ENCODE peak calls at places on chromosome 2, in six cellular contexts. One of them, this sample, is unnamed. For H3K36me3, the result is how much of the 10 kb centered on the place peaks cover.

GRCh38 chr2:32933756-32934095 is 13.0 kb upstream of the LTBP1 start:
- DNase-seq in thoracic aorta: no peak
- DNase-seq in cardiac muscle cell: no peak
- DNase-seq in adrenal gland: no peak
- DNase-seq in Peyer's patch: no peak
- DNase-seq in mesendoderm: no peak
- DNase-seq in this sample: no peak

GRCh38 chr2:69978157-69978904 is 16.9 kb upstream of the ASPRV1 start:
- DNase-seq in thoracic aorta: no peak
- DNase-seq in cardiac muscle cell: no peak
- DNase-seq in adrenal gland: no peak
- DNase-seq in Peyer's patch: no peak
- DNase-seq in mesendoderm: peak
- DNase-seq in this sample: no peak

GRCh38 chr2:207265849-207266248 is 100.1 kb upstream of the KLF7 start:
- DNase-seq in thoracic aorta: no peak
- DNase-seq in cardiac muscle cell: no peak
- DNase-seq in adrenal gland: no peak
- DNase-seq in Peyer's patch: no peak
- DNase-seq in mesendoderm: no peak
- DNase-seq in this sample: no peak

GRCh38 chr2:158228943-158229508 is 127.3 kb downstream of the UPP2 start:
- DNase-seq in thoracic aorta: no peak
- DNase-seq in cardiac muscle cell: no peak
- DNase-seq in adrenal gland: no peak
- DNase-seq in Peyer's patch: no peak
- DNase-seq in mesendoderm: no peak
- DNase-seq in this sample: no peak

GRCh38 chr2:55838653-55839052 is 84.9 kb downstream of the EFEMP1 start:
- DNase-seq in thoracic aorta: no peak
- DNase-seq in cardiac muscle cell: no peak
- DNase-seq in adrenal gland: no peak
- DNase-seq in Peyer's patch: no peak
- DNase-seq in mesendoderm: no peak
- DNase-seq in this sample: no peak

GRCh38 chr2:88538362-88538917 is 85.9 kb upstream of the FOXI3 start:
- DNase-seq in thoracic aorta: no peak
- DNase-seq in cardiac muscle cell: no peak
- DNase-seq in adrenal gland: no peak
- DNase-seq in Peyer's patch: no peak
- DNase-seq in mesendoderm: no peak
- DNase-seq in this sample: no peak

GRCh38 chr2:32798841-32799240 is 147.9 kb upstream of the LTBP1 start:
- DNase-seq in thoracic aorta: no peak
- DNase-seq in cardiac muscle cell: no peak
- DNase-seq in adrenal gland: no peak
- DNase-seq in Peyer's patch: no peak
- DNase-seq in mesendoderm: no peak
- DNase-seq in this sample: no peak

GRCh38 chr2:171310889-171311288 is 122.9 kb downstream of the METTL8 start:
- DNase-seq in thoracic aorta: no peak
- DNase-seq in cardiac muscle cell: no peak
- DNase-seq in adrenal gland: no peak
- DNase-seq in Peyer's patch: no peak
- DNase-seq in mesendoderm: no peak
- DNase-seq in this sample: no peak

DNA sequence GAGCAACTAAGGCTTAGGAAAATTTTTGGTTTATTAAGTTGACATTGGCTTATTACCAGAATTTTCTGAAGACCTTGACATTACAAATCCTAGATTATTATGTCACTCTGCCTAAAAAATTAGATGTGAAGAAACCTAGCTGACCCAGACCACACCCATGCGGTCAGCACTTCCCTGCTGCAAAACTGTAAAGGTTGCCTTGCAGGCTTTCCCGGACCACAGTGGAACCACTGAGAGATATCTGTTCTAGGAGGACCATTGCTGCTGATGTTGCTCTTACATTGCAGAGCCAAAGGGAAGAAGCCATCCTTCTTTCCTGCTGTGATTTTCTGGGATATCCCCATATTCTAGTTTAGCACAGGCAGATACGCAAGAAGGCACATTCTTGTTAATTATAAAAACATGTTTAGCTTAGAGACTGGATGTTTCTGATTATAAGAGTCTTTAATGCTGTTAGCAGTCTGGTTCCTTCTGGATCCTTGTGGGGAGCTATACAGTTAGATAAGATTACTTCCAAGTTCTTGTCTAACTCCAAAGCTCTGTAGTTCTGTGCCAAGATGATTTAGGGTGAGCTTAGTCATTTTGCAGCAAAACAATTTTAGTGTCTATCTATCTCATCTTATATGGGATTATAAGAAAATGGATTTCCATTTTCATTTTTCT is 70.2 kb downstream of the AOX1 start:
- DNase-seq in thoracic aorta: no peak
- DNase-seq in cardiac muscle cell: peak
- DNase-seq in adrenal gland: no peak
- DNase-seq in Peyer's patch: no peak
- DNase-seq in mesendoderm: no peak
- DNase-seq in this sample: no peak
- H3K36me3 ChIP-seq in thoracic aorta: under half
- H3K36me3 ChIP-seq in cardiac muscle cell: under half
- H3K36me3 ChIP-seq in adrenal gland: under half
- H3K36me3 ChIP-seq in Peyer's patch: under half
- H3K36me3 ChIP-seq in mesendoderm: under half
- H3K36me3 ChIP-seq in this sample: under half

GRCh38 chr2:217976301-217976700 is 26.5 kb downstream of the TNS1 start:
- DNase-seq in thoracic aorta: no peak
- DNase-seq in cardiac muscle cell: no peak
- DNase-seq in adrenal gland: no peak
- DNase-seq in Peyer's patch: no peak
- DNase-seq in mesendoderm: no peak
- DNase-seq in this sample: peak
- H3K36me3 ChIP-seq in thoracic aorta: under half
- H3K36me3 ChIP-seq in cardiac muscle cell: under half
- H3K36me3 ChIP-seq in adrenal gland: under half
- H3K36me3 ChIP-seq in Peyer's patch: under half
- H3K36me3 ChIP-seq in mesendoderm: under half
- H3K36me3 ChIP-seq in this sample: under half

DNA sequence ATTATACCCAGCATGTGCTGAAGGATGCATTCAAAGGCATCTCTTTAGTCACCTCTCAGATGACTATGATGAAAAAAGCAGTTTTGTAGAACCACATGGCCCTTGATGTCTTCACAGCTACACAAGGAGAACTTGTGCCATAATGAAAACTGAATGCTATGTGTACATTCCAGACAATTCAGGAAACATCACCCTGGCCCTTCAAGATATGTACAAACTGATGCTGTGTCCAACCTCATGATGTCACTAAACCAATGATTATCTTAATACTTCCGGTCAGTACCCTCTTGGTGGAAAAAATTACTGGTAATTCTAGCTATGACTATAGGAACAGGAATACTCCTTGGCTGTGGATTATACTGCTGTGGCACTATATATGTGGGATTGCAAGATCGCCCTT is 20.0 kb downstream of the DUSP11 start:
- DNase-seq in thoracic aorta: no peak
- DNase-seq in cardiac muscle cell: peak
- DNase-seq in adrenal gland: no peak
- DNase-seq in Peyer's patch: no peak
- DNase-seq in mesendoderm: no peak
- DNase-seq in this sample: no peak
- H3K36me3 ChIP-seq in thoracic aorta: under half
- H3K36me3 ChIP-seq in cardiac muscle cell: under half
- H3K36me3 ChIP-seq in adrenal gland: under half
- H3K36me3 ChIP-seq in Peyer's patch: under half
- H3K36me3 ChIP-seq in mesendoderm: under half
- H3K36me3 ChIP-seq in this sample: half or more

DNA sequence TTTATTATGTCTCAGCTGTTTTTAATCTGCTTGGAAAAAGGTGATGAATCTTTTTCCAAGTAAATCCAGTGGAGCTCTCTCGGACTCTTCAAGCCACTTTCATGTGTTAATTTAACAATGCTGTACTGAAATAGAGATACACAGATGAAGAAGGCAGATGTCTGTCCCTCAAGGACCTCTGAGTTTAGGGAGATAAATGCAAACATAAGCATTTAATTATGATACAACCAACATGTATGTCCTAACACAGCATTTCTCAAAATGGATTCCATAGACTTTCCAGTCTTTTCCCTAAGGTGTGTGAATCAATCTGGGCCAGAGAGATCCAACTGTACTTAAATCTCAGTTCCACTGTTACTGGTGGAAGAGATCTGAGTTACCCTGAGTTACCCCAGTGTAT is 262.4 kb downstream of the RND3 start:
- DNase-seq in thoracic aorta: no peak
- DNase-seq in cardiac muscle cell: no peak
- DNase-seq in adrenal gland: no peak
- DNase-seq in Peyer's patch: no peak
- DNase-seq in mesendoderm: no peak
- DNase-seq in this sample: no peak
- H3K36me3 ChIP-seq in thoracic aorta: under half
- H3K36me3 ChIP-seq in cardiac muscle cell: under half
- H3K36me3 ChIP-seq in adrenal gland: under half
- H3K36me3 ChIP-seq in Peyer's patch: under half
- H3K36me3 ChIP-seq in mesendoderm: under half
- H3K36me3 ChIP-seq in this sample: under half

GRCh38 chr2:112756207-112756606 is 8.2 kb downstream of the CKAP2L start:
- DNase-seq in thoracic aorta: no peak
- DNase-seq in cardiac muscle cell: no peak
- DNase-seq in adrenal gland: no peak
- DNase-seq in Peyer's patch: no peak
- DNase-seq in mesendoderm: no peak
- DNase-seq in this sample: no peak

GRCh38 chr2:112754562-112754961 is 9.8 kb downstream of the CKAP2L start:
- DNase-seq in thoracic aorta: no peak
- DNase-seq in cardiac muscle cell: no peak
- DNase-seq in adrenal gland: no peak
- DNase-seq in Peyer's patch: no peak
- DNase-seq in mesendoderm: no peak
- DNase-seq in this sample: no peak

GRCh38 chr2:112758701-112759100 is 5.7 kb downstream of the CKAP2L start:
- DNase-seq in thoracic aorta: no peak
- DNase-seq in cardiac muscle cell: no peak
- DNase-seq in adrenal gland: no peak
- DNase-seq in Peyer's patch: no peak
- DNase-seq in mesendoderm: no peak
- DNase-seq in this sample: no peak

GRCh38 chr2:112755444-112755843 is 9.0 kb downstream of the CKAP2L start:
- DNase-seq in thoracic aorta: no peak
- DNase-seq in cardiac muscle cell: no peak
- DNase-seq in adrenal gland: no peak
- DNase-seq in Peyer's patch: no peak
- DNase-seq in mesendoderm: no peak
- DNase-seq in this sample: no peak

DNA sequence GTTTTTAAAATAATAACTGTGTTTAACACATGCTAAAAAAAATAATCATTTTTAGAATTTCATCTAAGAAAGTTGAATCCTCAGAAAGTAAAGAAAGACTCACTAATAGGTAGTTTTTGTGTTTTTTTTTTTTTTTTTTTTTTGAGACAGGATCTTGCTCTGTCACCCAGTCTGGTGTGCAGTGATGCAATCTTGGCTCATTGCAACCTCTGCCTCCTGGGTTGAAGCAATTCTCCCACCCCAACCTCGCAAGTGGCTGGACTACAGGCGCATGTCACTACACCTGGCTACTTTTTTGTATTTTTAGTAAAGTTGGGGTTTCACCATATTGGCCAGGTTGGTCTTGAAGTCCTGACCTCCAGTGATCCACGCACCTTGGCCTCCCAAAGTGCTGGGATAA is 7.1 kb downstream of the CKAP2L start:
- DNase-seq in thoracic aorta: no peak
- DNase-seq in cardiac muscle cell: peak
- DNase-seq in adrenal gland: no peak
- DNase-seq in Peyer's patch: no peak
- DNase-seq in mesendoderm: no peak
- DNase-seq in this sample: no peak
- H3K36me3 ChIP-seq in thoracic aorta: under half
- H3K36me3 ChIP-seq in cardiac muscle cell: under half
- H3K36me3 ChIP-seq in adrenal gland: under half
- H3K36me3 ChIP-seq in Peyer's patch: under half
- H3K36me3 ChIP-seq in mesendoderm: under half
- H3K36me3 ChIP-seq in this sample: under half

This sample was measured in sigmoid colon.